ENCODE peak calls at places on chromosomes 7 and 10, in five cellular contexts. I, M, K, Y and J are unnamed samples.
A peak's percentile ranks its signal among the peaks of the same experiment; 100 is the strongest.

GRCh38 chr7:77827999-77828398 is 29.4 kb downstream of the PHTF2 start:
- DNase-seq in I (no peak), M (no peak), K (no peak), Y (no peak), J (no peak)

GRCh38 chr10:86292462-86293322 is 73.9 kb downstream of the GRID1 start:
- DNase-seq in I (peak; percentile 11), M (no peak), K (no peak), Y (peak; percentile 33), J (no peak)

GRCh38 chr10:59372543-59372942 is 10.2 kb upstream of the FAM13C start:
- DNase-seq in I (no peak), M (no peak), K (no peak), Y (no peak), J (no peak)

GRCh38 chr10:4829954-4830353 is 3.9 kb downstream of the AKR1E2 start:
- DNase-seq in I (no peak), M (no peak), K (no peak), Y (no peak), J (no peak)

GRCh38 chr7:40276061-40276460 is 141.3 kb downstream of the SUGCT start:
- DNase-seq in I (no peak), M (no peak), K (no peak), Y (no peak), J (no peak)

GRCh38 chr10:52674474-52674873 is 98.1 kb downstream of the MBL2 start:
- DNase-seq in I (no peak), M (no peak), K (no peak), Y (no peak), J (no peak)

GRCh38 chr7:6709808-6710207 is 3.1 kb upstream of the ZNF12 start:
- DNase-seq in I (peak; percentile 13), M (no peak), K (no peak), Y (no peak), J (no peak)

GRCh38 chr7:13920053-13920697 is 69.3 kb downstream of the ETV1 start:
- DNase-seq in I (peak; percentile 89), M (no peak), K (no peak), Y (no peak), J (no peak)

GRCh38 chr10:109931153-109931552 is 7.8 kb upstream of the XPNPEP1 start:
- DNase-seq in I (peak; percentile 61), M (no peak), K (no peak), Y (no peak), J (no peak)

GRCh38 chr10:11260136-11260535 is 242.5 kb downstream of the CELF2 start:
- DNase-seq in I (no peak), M (no peak), K (no peak), Y (no peak), J (no peak)

GRCh38 chr10:86411281-86411841 is 44.8 kb upstream of the GRID1 start:
- DNase-seq in I (no peak), M (no peak), K (no peak), Y (no peak), J (peak; percentile 24)

GRCh38 chr10:5413012-5413938 is 918 bp downstream of the NET1 start:
- DNase-seq in I (peak; percentile 29), M (no peak), K (no peak), Y (no peak), J (no peak)

GRCh38 chr7:81036871-81037270 is 118.0 kb upstream of the SEMA3C start:
- DNase-seq in I (no peak), M (no peak), K (no peak), Y (no peak), J (no peak)

GRCh38 chr7:83925860-83926259 is 268.7 kb downstream of the SEMA3A start:
- DNase-seq in I (no peak), M (no peak), K (no peak), Y (no peak), J (no peak)

GRCh38 chr7:2855386-2855785 is 11.3 kb upstream of the GNA12 start:
- DNase-seq in I (no peak), M (no peak), K (no peak), Y (no peak), J (no peak)

GRCh38 chr7:137755846-137756685 is 90.7 kb downstream of the DGKI start:
- DNase-seq in I (no peak), M (no peak), K (no peak), Y (no peak), J (no peak)

GRCh38 chr10:14389981-14390590 is 59.4 kb upstream of the FRMD4A start:
- DNase-seq in I (no peak), M (no peak), K (no peak), Y (peak; percentile 66), J (no peak)

GRCh38 chr10:79239930-79240713 is 107.1 kb upstream of the PPIF start:
- DNase-seq in I (no peak), M (no peak), K (no peak), Y (no peak), J (no peak)

GRCh38 chr10:79608505-79609375 is 2.0 kb upstream of the SFTPA1 start:
- DNase-seq in I (peak; percentile 20), M (no peak), K (no peak), Y (peak; percentile 67), J (peak; percentile 10)

GRCh38 chr10:64867501-64867962 is 1346.3 kb downstream of the REEP3 start:
- DNase-seq in I (no peak), M (no peak), K (no peak), Y (no peak), J (no peak)

GRCh38 chr10:4546500-4546899 is 279.5 kb upstream of the AKR1E2 start:
- DNase-seq in I (no peak), M (no peak), K (no peak), Y (peak; percentile 74), J (no peak)

GRCh38 chr7:47577351-47577919 is 4.5 kb downstream of the TNS3 start:
- DNase-seq in I (no peak), M (no peak), K (no peak), Y (no peak), J (no peak)

GRCh38 chr10:77541944-77542343 is 95.7 kb downstream of the KCNMA1 start:
- DNase-seq in I (no peak), M (no peak), K (no peak), Y (no peak), J (no peak)

GRCh38 chr10:79282388-79282787 is 64.9 kb upstream of the PPIF start:
- DNase-seq in I (no peak), M (no peak), K (no peak), Y (no peak), J (no peak)

GRCh38 chr7:55623617-55624016 is 51.3 kb upstream of the VOPP1 start:
- DNase-seq in I (no peak), M (no peak), K (no peak), Y (no peak), J (no peak)